ENCODE peak calls at places on chromosomes 7 and 10, in four cellular contexts. B, L, M and G are unnamed samples.

GRCh38 chr10:129441391-129442009 is 25.5 kb upstream of the MGMT start:
- DNase-seq in B (no peak), L (no peak), M (no peak), G (peak; percentile 19)

GRCh38 chr7:50679218-50680007 is 103.3 kb downstream of the GRB10 start:
- DNase-seq in B (no peak), L (no peak), M (peak; percentile 80), G (peak; percentile 60)

GRCh38 chr7:54091322-54091721 is 450.9 kb upstream of the VSTM2A start:
- DNase-seq in B (no peak), L (no peak), M (no peak), G (no peak)

GRCh38 chr7:102425639-102426267 is 7.6 kb upstream of the ORAI2 start:
- DNase-seq in B (no peak), L (peak; percentile 84), M (no peak), G (no peak)

GRCh38 chr10:137031-137430 is 1.8 kb downstream of the ZMYND11 start:
- DNase-seq in B (peak; percentile 61), L (no peak), M (peak; percentile 41), G (peak; percentile 67)

GRCh38 chr10:19954601-19955000 is 138.4 kb downstream of the PLXDC2 start:
- DNase-seq in B (no peak), L (no peak), M (no peak), G (no peak)

GRCh38 chr10:34933676-34934075 is 118.6 kb upstream of the PARD3 start:
- DNase-seq in B (no peak), L (no peak), M (no peak), G (no peak)

GRCh38 chr7:106936236-106936635 is 71.2 kb downstream of the PIK3CG start:
- DNase-seq in B (no peak), L (no peak), M (no peak), G (no peak)

GRCh38 chr10:100816671-100817070 is 71.3 kb downstream of the PAX2 start:
- DNase-seq in B (no peak), L (no peak), M (no peak), G (no peak)

GRCh38 chr7:24885305-24885704 is 94.7 kb downstream of the OSBPL3 start:
- DNase-seq in B (no peak), L (no peak), M (no peak), G (no peak)

GRCh38 chr7:136312592-136312991 is 335.4 kb upstream of the MTPN start:
- DNase-seq in B (no peak), L (no peak), M (no peak), G (no peak)

GRCh38 chr10:129365767-129366400 is 101.2 kb upstream of the MGMT start:
- DNase-seq in B (peak; percentile 79), L (no peak), M (peak; percentile 48), G (no peak)

GRCh38 chr10:119412831-119413737 is 129.4 kb downstream of the RGS10 start:
- DNase-seq in B (no peak), L (no peak), M (peak; percentile 87), G (peak; percentile 34)

GRCh38 chr10:121380211-121380610 is 218.0 kb downstream of the FGFR2 start:
- DNase-seq in B (no peak), L (no peak), M (peak; percentile 53), G (no peak)

GRCh38 chr7:99210265-99210970 is 2.5 kb upstream of the KPNA7 start:
- DNase-seq in B (no peak), L (no peak), M (no peak), G (peak; percentile 88)

GRCh38 chr10:24953350-24954074 is 1.1 kb upstream of the PRTFDC1 start:
- DNase-seq in B (no peak), L (no peak), M (no peak), G (no peak)

GRCh38 chr7:37643876-37644275 is 39.7 kb upstream of the GPR141 start:
- DNase-seq in B (no peak), L (no peak), M (no peak), G (no peak)

GRCh38 chr7:49166441-49166840 is 242.1 kb downstream of the CDC14C start:
- DNase-seq in B (no peak), L (no peak), M (peak; percentile 1), G (no peak)

GRCh38 chr10:79404690-79405131 is 40.7 kb downstream of the ZCCHC24 start:
- DNase-seq in B (no peak), L (no peak), M (no peak), G (no peak)

GRCh38 chr10:75018233-75018632 is 93.2 kb upstream of the SAMD8 start:
- DNase-seq in B (no peak), L (no peak), M (no peak), G (no peak)

GRCh38 chr7:786472-787255 is 45.6 kb upstream of the SUN1 start:
- DNase-seq in B (peak; percentile 85), L (no peak), M (peak; percentile 95), G (peak; percentile 39)

GRCh38 chr10:17802966-17803365 is 6.2 kb upstream of the MRC1 start:
- DNase-seq in B (no peak), L (no peak), M (no peak), G (no peak)

GRCh38 chr10:74343804-74344203 is 192.8 kb downstream of the ADK start:
- DNase-seq in B (no peak), L (no peak), M (no peak), G (no peak)

GRCh38 chr7:22563621-22564241 is 63.7 kb upstream of the STEAP1B start:
- DNase-seq in B (no peak), L (no peak), M (no peak), G (no peak)

GRCh38 chr10:126491476-126491875 is 103.2 kb upstream of the ADAM12 start:
- DNase-seq in B (no peak), L (no peak), M (no peak), G (no peak)

GRCh38 chr7:41162612-41163011 is 540.3 kb downstream of the INHBA start:
- DNase-seq in B (no peak), L (no peak), M (no peak), G (no peak)

GRCh38 chr10:80511984-80512634 is 25.6 kb upstream of the SH2D4B start:
- DNase-seq in B (no peak), L (no peak), M (no peak), G (no peak)

GRCh38 chr7:96973986-96974385 is 31.4 kb upstream of the DLX6 start:
- DNase-seq in B (no peak), L (no peak), M (no peak), G (no peak)

GRCh38 chr7:4957847-4958476 is 1.0 kb downstream of the MMD2 start:
- DNase-seq in B (no peak), L (no peak), M (no peak), G (no peak)

GRCh38 chr10:112360308-112361270 is 13.3 kb upstream of the ACSL5 start:
- DNase-seq in B (no peak), L (no peak), M (no peak), G (no peak)

GRCh38 chr10:98446121-98446655 is 547 bp downstream of the HPS1 start:
- DNase-seq in B (no peak), L (no peak), M (peak; percentile 50), G (no peak)

GRCh38 chr7:29968683-29969457 is 20.7 kb downstream of the SCRN1 start:
- DNase-seq in B (no peak), L (no peak), M (no peak), G (no peak)

GRCh38 chr10:75865413-75865812 is 434.0 kb downstream of the LRMDA start:
- DNase-seq in B (no peak), L (no peak), M (no peak), G (no peak)

GRCh38 chr10:79056736-79057391 is 11.9 kb upstream of the ZMIZ1 start:
- DNase-seq in B (no peak), L (no peak), M (peak; percentile 38), G (no peak)

GRCh38 chr7:37054631-37055300 is 330.5 kb upstream of the AOAH start:
- DNase-seq in B (no peak), L (no peak), M (no peak), G (no peak)

GRCh38 chr10:6877351-6878066 is 297.4 kb upstream of the PRKCQ start:
- DNase-seq in B (no peak), L (no peak), M (no peak), G (no peak)
- TF ChIP-seq NFIC in B (no peak), L (no peak), M (no peak), G (no peak)

GRCh38 chr10:77699080-77699645 is 61.6 kb upstream of the KCNMA1 start:
- DNase-seq in B (no peak), L (no peak), M (no peak), G (no peak)

GRCh38 chr10:77692782-77693181 is 55.2 kb upstream of the KCNMA1 start:
- DNase-seq in B (no peak), L (no peak), M (no peak), G (no peak)

GRCh38 chr10:77696584-77696983 is 59.0 kb upstream of the KCNMA1 start:
- DNase-seq in B (no peak), L (no peak), M (no peak), G (no peak)

GRCh38 chr10:77698267-77698932 is 60.8 kb upstream of the KCNMA1 start:
- DNase-seq in B (no peak), L (no peak), M (no peak), G (no peak)

DNA sequence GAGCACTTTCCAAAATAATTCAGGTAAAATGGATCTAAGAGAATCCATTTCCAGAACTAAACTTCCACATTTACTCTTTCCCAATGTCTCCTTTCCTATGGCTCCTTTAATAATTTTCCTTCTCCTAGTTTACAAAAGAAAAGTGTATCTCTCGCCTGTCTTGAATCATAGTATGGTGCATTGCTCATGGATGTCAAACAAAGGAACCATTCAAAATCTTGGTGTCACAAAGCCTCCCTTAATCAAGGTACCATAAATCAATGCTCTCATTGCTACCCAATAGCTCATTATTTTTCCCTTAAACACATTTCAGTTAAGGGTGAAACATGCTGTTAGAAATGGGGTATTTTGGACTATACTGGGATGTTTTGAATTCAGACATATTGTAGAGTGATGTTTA is 57.6 kb upstream of the KCNMA1 start:
- DNase-seq in B (no peak), L (no peak), M (no peak), G (no peak)
- TF ChIP-seq NFIC in B (no peak), L (no peak), M (no peak), G (no peak)

GRCh38 chr7:55326079-55326847 is 38.9 kb upstream of the LANCL2 start:
- DNase-seq in B (no peak), L (no peak), M (no peak), G (no peak)

DNA sequence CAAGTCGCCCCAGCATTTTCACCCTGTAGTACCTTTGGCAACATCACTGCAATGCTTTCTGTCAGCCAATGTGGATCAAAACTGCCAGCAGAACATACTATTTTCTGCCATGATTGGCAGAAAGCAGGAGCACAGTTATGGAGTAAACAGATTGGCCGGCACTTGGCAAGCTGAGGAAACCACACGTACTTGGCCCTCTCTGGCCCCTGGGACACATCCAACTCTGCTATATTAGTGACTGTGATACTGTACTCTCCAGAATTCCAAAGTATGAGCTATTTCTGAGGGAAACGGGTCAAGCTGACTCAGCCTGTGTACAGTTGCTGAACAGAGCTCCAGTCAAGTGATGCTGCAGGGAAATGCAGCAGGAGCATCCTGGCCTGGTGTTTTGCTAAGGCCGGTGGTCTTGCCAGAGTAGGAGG is 39.8 kb upstream of the LANCL2 start:
- DNase-seq in B (no peak), L (no peak), M (no peak), G (no peak)
- TF ChIP-seq NFIC in B (no peak), L (no peak), M (peak; percentile 99), G (no peak)

DNA sequence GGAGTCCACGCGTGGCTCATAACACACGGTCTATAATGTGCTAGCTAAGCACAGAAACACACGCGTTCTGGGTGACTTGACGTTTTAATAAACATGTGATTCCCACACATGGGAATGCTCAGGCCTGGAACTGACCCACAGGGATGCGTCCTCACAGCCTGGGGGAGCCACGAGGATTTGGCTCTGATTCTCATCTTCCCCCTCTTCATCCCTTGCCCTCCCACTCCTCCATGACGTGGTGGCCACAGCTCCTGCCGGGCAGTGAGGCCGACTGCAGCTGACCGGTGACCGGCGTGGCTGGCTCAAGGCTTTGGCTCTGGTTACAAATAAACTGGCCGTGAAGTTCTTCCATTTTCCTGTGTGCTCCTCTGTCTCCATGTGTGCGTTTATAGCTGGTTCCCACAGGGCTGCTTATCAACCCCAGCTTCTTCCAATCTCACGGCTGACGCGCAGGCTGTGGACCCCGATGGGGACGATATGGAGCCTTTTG is 40.9 kb upstream of the KLF6 start:
- DNase-seq in B (no peak), L (no peak), M (no peak), G (no peak)
- TF ChIP-seq NFIC in B (no peak), L (no peak), M (no peak), G (no peak)